ENCODE peak calls at places on chromosomes 3 and 15, in ten cellular contexts. One of them, this sample, is unnamed.

GRCh38 chr3:178003756-178004155 is 532.5 kb upstream of the KCNMB2 start:
- DNase-seq in kidney epithelial cell: no peak
- DNase-seq in AML-193: peak; percentile 78
- DNase-seq in H9: no peak
- DNase-seq in COR-L47: no peak
- DNase-seq in lower lobe of right lung: no peak
- DNase-seq in stimulated activated CD4-positive, alpha-beta T cell treated with anti-CD3 and anti-CD28 coated beads, Interleukin-2, amount 100 ng/mL, for 24 hours: no peak
- DNase-seq in EL: peak; percentile 7
- DNase-seq in activated T-helper 1 cell treated with anti-CD3 and anti-CD28 coated beads, Interleukin-12 subunit alpha, Interleukin-12 subunit beta, Interleukin-2, Interleukin-4 antibody, amounts not matched to agents 30 ng/mL and 10 ng/mL and 1 ng/mL, durations not matched to agents 14 hours and 24 hours and 36 hours: no peak
- DNase-seq in mesothelial cell of epicardium: no peak
- DNase-seq in this sample: no peak

GRCh38 chr3:102791641-102792589 is 357.1 kb downstream of the ZPLD1 start:
- DNase-seq in COR-L47: no peak
- DNase-seq in AML-193: no peak
- DNase-seq in EL: no peak
- DNase-seq in mesothelial cell of epicardium: no peak
- DNase-seq in H9: no peak
- DNase-seq in stimulated activated CD4-positive, alpha-beta T cell treated with anti-CD3 and anti-CD28 coated beads, Interleukin-2, amount 100 ng/mL, for 24 hours: no peak
- DNase-seq in activated T-helper 1 cell treated with anti-CD3 and anti-CD28 coated beads, Interleukin-12 subunit alpha, Interleukin-12 subunit beta, Interleukin-2, Interleukin-4 antibody, amounts not matched to agents 30 ng/mL and 10 ng/mL and 1 ng/mL, durations not matched to agents 14 hours and 24 hours and 36 hours: no peak
- DNase-seq in kidney epithelial cell: no peak
- DNase-seq in lower lobe of right lung: no peak
- DNase-seq in this sample: no peak

GRCh38 chr15:81235781-81236507 is 39.3 kb downstream of the IL16 start:
- DNase-seq in stimulated activated CD4-positive, alpha-beta T cell treated with anti-CD3 and anti-CD28 coated beads, Interleukin-2, amount 100 ng/mL, for 24 hours: peak; percentile 2
- DNase-seq in activated T-helper 1 cell treated with anti-CD3 and anti-CD28 coated beads, Interleukin-12 subunit alpha, Interleukin-12 subunit beta, Interleukin-2, Interleukin-4 antibody, amounts not matched to agents 30 ng/mL and 10 ng/mL and 1 ng/mL, durations not matched to agents 14 hours and 24 hours and 36 hours: no peak
- DNase-seq in mesothelial cell of epicardium: no peak
- DNase-seq in H9: no peak
- DNase-seq in lower lobe of right lung: no peak
- DNase-seq in EL: peak; percentile 85
- DNase-seq in AML-193: no peak
- DNase-seq in COR-L47: no peak
- DNase-seq in kidney epithelial cell: peak; percentile 70
- DNase-seq in this sample: no peak

GRCh38 chr3:107560166-107560565 is 37.4 kb downstream of the BBX start:
- DNase-seq in lower lobe of right lung: no peak
- DNase-seq in mesothelial cell of epicardium: no peak
- DNase-seq in COR-L47: no peak
- DNase-seq in H9: no peak
- DNase-seq in stimulated activated CD4-positive, alpha-beta T cell treated with anti-CD3 and anti-CD28 coated beads, Interleukin-2, amount 100 ng/mL, for 24 hours: no peak
- DNase-seq in kidney epithelial cell: no peak
- DNase-seq in AML-193: no peak
- DNase-seq in EL: no peak
- DNase-seq in activated T-helper 1 cell treated with anti-CD3 and anti-CD28 coated beads, Interleukin-12 subunit alpha, Interleukin-12 subunit beta, Interleukin-2, Interleukin-4 antibody, amounts not matched to agents 30 ng/mL and 10 ng/mL and 1 ng/mL, durations not matched to agents 14 hours and 24 hours and 36 hours: no peak
- DNase-seq in this sample: no peak

GRCh38 chr3:39180183-39180545 is 12.2 kb downstream of the XIRP1 start:
- DNase-seq in mesothelial cell of epicardium: no peak
- DNase-seq in AML-193: no peak
- DNase-seq in lower lobe of right lung: no peak
- DNase-seq in COR-L47: no peak
- DNase-seq in kidney epithelial cell: no peak
- DNase-seq in EL: no peak
- DNase-seq in stimulated activated CD4-positive, alpha-beta T cell treated with anti-CD3 and anti-CD28 coated beads, Interleukin-2, amount 100 ng/mL, for 24 hours: no peak
- DNase-seq in activated T-helper 1 cell treated with anti-CD3 and anti-CD28 coated beads, Interleukin-12 subunit alpha, Interleukin-12 subunit beta, Interleukin-2, Interleukin-4 antibody, amounts not matched to agents 30 ng/mL and 10 ng/mL and 1 ng/mL, durations not matched to agents 14 hours and 24 hours and 36 hours: no peak
- DNase-seq in H9: no peak
- DNase-seq in this sample: no peak

GRCh38 chr3:132783152-132783551 is 60.9 kb upstream of the NPHP3 start:
- DNase-seq in EL: peak; percentile 86
- DNase-seq in H9: no peak
- DNase-seq in kidney epithelial cell: no peak
- DNase-seq in AML-193: no peak
- DNase-seq in COR-L47: no peak
- DNase-seq in activated T-helper 1 cell treated with anti-CD3 and anti-CD28 coated beads, Interleukin-12 subunit alpha, Interleukin-12 subunit beta, Interleukin-2, Interleukin-4 antibody, amounts not matched to agents 30 ng/mL and 10 ng/mL and 1 ng/mL, durations not matched to agents 14 hours and 24 hours and 36 hours: no peak
- DNase-seq in mesothelial cell of epicardium: no peak
- DNase-seq in stimulated activated CD4-positive, alpha-beta T cell treated with anti-CD3 and anti-CD28 coated beads, Interleukin-2, amount 100 ng/mL, for 24 hours: no peak
- DNase-seq in lower lobe of right lung: no peak
- DNase-seq in this sample: no peak

GRCh38 chr3:140277886-140278285 is 342.9 kb downstream of the CLSTN2 start:
- DNase-seq in H9: no peak
- DNase-seq in kidney epithelial cell: no peak
- DNase-seq in mesothelial cell of epicardium: no peak
- DNase-seq in activated T-helper 1 cell treated with anti-CD3 and anti-CD28 coated beads, Interleukin-12 subunit alpha, Interleukin-12 subunit beta, Interleukin-2, Interleukin-4 antibody, amounts not matched to agents 30 ng/mL and 10 ng/mL and 1 ng/mL, durations not matched to agents 14 hours and 24 hours and 36 hours: no peak
- DNase-seq in stimulated activated CD4-positive, alpha-beta T cell treated with anti-CD3 and anti-CD28 coated beads, Interleukin-2, amount 100 ng/mL, for 24 hours: no peak
- DNase-seq in AML-193: no peak
- DNase-seq in COR-L47: no peak
- DNase-seq in EL: no peak
- DNase-seq in lower lobe of right lung: no peak
- DNase-seq in this sample: no peak

GRCh38 chr3:9647450-9647849 is 1.9 kb upstream of the MTMR14 start:
- DNase-seq in stimulated activated CD4-positive, alpha-beta T cell treated with anti-CD3 and anti-CD28 coated beads, Interleukin-2, amount 100 ng/mL, for 24 hours: no peak
- DNase-seq in COR-L47: no peak
- DNase-seq in mesothelial cell of epicardium: no peak
- DNase-seq in lower lobe of right lung: no peak
- DNase-seq in AML-193: no peak
- DNase-seq in H9: no peak
- DNase-seq in activated T-helper 1 cell treated with anti-CD3 and anti-CD28 coated beads, Interleukin-12 subunit alpha, Interleukin-12 subunit beta, Interleukin-2, Interleukin-4 antibody, amounts not matched to agents 30 ng/mL and 10 ng/mL and 1 ng/mL, durations not matched to agents 14 hours and 24 hours and 36 hours: no peak
- DNase-seq in kidney epithelial cell: no peak
- DNase-seq in EL: no peak
- DNase-seq in this sample: no peak

GRCh38 chr15:27028836-27029482 is 58.0 kb downstream of the GABRG3 start:
- DNase-seq in stimulated activated CD4-positive, alpha-beta T cell treated with anti-CD3 and anti-CD28 coated beads, Interleukin-2, amount 100 ng/mL, for 24 hours: no peak
- DNase-seq in mesothelial cell of epicardium: no peak
- DNase-seq in kidney epithelial cell: no peak
- DNase-seq in COR-L47: peak; percentile 53
- DNase-seq in EL: no peak
- DNase-seq in lower lobe of right lung: no peak
- DNase-seq in H9: no peak
- DNase-seq in activated T-helper 1 cell treated with anti-CD3 and anti-CD28 coated beads, Interleukin-12 subunit alpha, Interleukin-12 subunit beta, Interleukin-2, Interleukin-4 antibody, amounts not matched to agents 30 ng/mL and 10 ng/mL and 1 ng/mL, durations not matched to agents 14 hours and 24 hours and 36 hours: no peak
- DNase-seq in AML-193: no peak
- DNase-seq in this sample: no peak

GRCh38 chr3:128379768-128380167 is 86.9 kb downstream of the DNAJB8 start:
- DNase-seq in AML-193: no peak
- DNase-seq in COR-L47: no peak
- DNase-seq in EL: no peak
- DNase-seq in mesothelial cell of epicardium: no peak
- DNase-seq in stimulated activated CD4-positive, alpha-beta T cell treated with anti-CD3 and anti-CD28 coated beads, Interleukin-2, amount 100 ng/mL, for 24 hours: no peak
- DNase-seq in lower lobe of right lung: no peak
- DNase-seq in H9: no peak
- DNase-seq in activated T-helper 1 cell treated with anti-CD3 and anti-CD28 coated beads, Interleukin-12 subunit alpha, Interleukin-12 subunit beta, Interleukin-2, Interleukin-4 antibody, amounts not matched to agents 30 ng/mL and 10 ng/mL and 1 ng/mL, durations not matched to agents 14 hours and 24 hours and 36 hours: no peak
- DNase-seq in kidney epithelial cell: no peak
- DNase-seq in this sample: no peak